ENCODE peak calls at places on chromosomes 6 and 20, in five cellular contexts. One of them, this sample, is unnamed.

GRCh38 chr6:164022632-164023031 is 608.1 kb downstream of the QKI start:
- DNase-seq in A549: no peak
- DNase-seq in SK-N-SH: no peak
- DNase-seq in K562: no peak
- DNase-seq in GM12878: no peak
- DNase-seq in this sample: no peak

GRCh38 chr6:99233219-99233618 is 116.3 kb downstream of the FAXC start:
- DNase-seq in A549: no peak
- DNase-seq in SK-N-SH: no peak
- DNase-seq in K562: no peak
- DNase-seq in GM12878: no peak
- DNase-seq in this sample: no peak

GRCh38 chr6:106084106-106084963 is 1.8 kb upstream of the PRDM1 start:
- DNase-seq in A549: peak; percentile 92
- DNase-seq in SK-N-SH: no peak
- DNase-seq in K562: peak; percentile 70
- DNase-seq in GM12878: peak; percentile 84
- DNase-seq in this sample: peak; percentile 92

GRCh38 chr6:135464634-135465033 is 32.9 kb downstream of the AHI1 start:
- DNase-seq in A549: no peak
- DNase-seq in SK-N-SH: no peak
- DNase-seq in K562: no peak
- DNase-seq in GM12878: no peak
- DNase-seq in this sample: no peak

GRCh38 chr6:12119085-12119588 is 107.0 kb downstream of the HIVEP1 start:
- DNase-seq in A549: peak; percentile 27
- DNase-seq in SK-N-SH: no peak
- DNase-seq in K562: no peak
- DNase-seq in GM12878: peak; percentile 97
- DNase-seq in this sample: no peak

GRCh38 chr6:143299253-143300166 is 151.0 kb downstream of the ADAT2 start:
- DNase-seq in A549: no peak
- DNase-seq in SK-N-SH: no peak
- DNase-seq in K562: no peak
- DNase-seq in GM12878: no peak
- DNase-seq in this sample: no peak

GRCh38 chr6:39530201-39530759 is 194.9 kb downstream of the KIF6 start:
- DNase-seq in A549: no peak
- DNase-seq in SK-N-SH: no peak
- DNase-seq in K562: no peak
- DNase-seq in GM12878: peak; percentile 94
- DNase-seq in this sample: no peak

GRCh38 chr20:53736757-53737403 is 143.2 kb upstream of the ZNF217 start:
- DNase-seq in A549: no peak
- DNase-seq in SK-N-SH: no peak
- DNase-seq in K562: no peak
- DNase-seq in GM12878: peak; percentile 79
- DNase-seq in this sample: peak; percentile 49

GRCh38 chr6:23245559-23245958 is 676.2 kb downstream of the HDGFL1 start:
- DNase-seq in A549: no peak
- DNase-seq in SK-N-SH: peak; percentile 43
- DNase-seq in K562: no peak
- DNase-seq in GM12878: no peak
- DNase-seq in this sample: peak; percentile 38

GRCh38 chr6:86856937-86857563 is 80.3 kb upstream of the HTR1E start:
- DNase-seq in A549: peak; percentile 25
- DNase-seq in SK-N-SH: peak; percentile 4
- DNase-seq in K562: peak; percentile 10
- DNase-seq in GM12878: no peak
- DNase-seq in this sample: peak; percentile 28

GRCh38 chr20:51628533-51629398 is 86.2 kb upstream of the NFATC2 start:
- DNase-seq in A549: no peak
- DNase-seq in SK-N-SH: no peak
- DNase-seq in K562: no peak
- DNase-seq in GM12878: no peak
- DNase-seq in this sample: peak; percentile 86

GRCh38 chr20:7379621-7380220 is 560.5 kb downstream of the HAO1 start:
- DNase-seq in A549: no peak
- DNase-seq in SK-N-SH: no peak
- DNase-seq in K562: no peak
- DNase-seq in GM12878: no peak
- DNase-seq in this sample: no peak

GRCh38 chr6:108268845-108269244 is 8.0 kb upstream of the SNX3 start:
- DNase-seq in A549: no peak
- DNase-seq in SK-N-SH: no peak
- DNase-seq in K562: no peak
- DNase-seq in GM12878: no peak
- DNase-seq in this sample: no peak

GRCh38 chr6:118812972-118813371 is 81.0 kb upstream of the ASF1A start:
- DNase-seq in A549: no peak
- DNase-seq in SK-N-SH: no peak
- DNase-seq in K562: no peak
- DNase-seq in GM12878: no peak
- DNase-seq in this sample: peak; percentile 51
- TF ChIP-seq RCOR1 in A549: no peak
- TF ChIP-seq RCOR1 in SK-N-SH: no peak
- TF ChIP-seq RCOR1 in K562: no peak
- TF ChIP-seq RCOR1 in GM12878: no peak
- TF ChIP-seq RCOR1 in this sample: no peak

GRCh38 chr20:23601715-23602114 is 4.0 kb downstream of the CST9 start:
- DNase-seq in A549: no peak
- DNase-seq in SK-N-SH: no peak
- DNase-seq in K562: no peak
- DNase-seq in GM12878: no peak
- DNase-seq in this sample: no peak

GRCh38 chr20:23602699-23603098 is 3.0 kb downstream of the CST9 start:
- DNase-seq in A549: no peak
- DNase-seq in SK-N-SH: no peak
- DNase-seq in K562: no peak
- DNase-seq in GM12878: no peak
- DNase-seq in this sample: no peak

GRCh38 chr20:23603321-23603720 is 2.4 kb downstream of the CST9 start:
- DNase-seq in A549: no peak
- DNase-seq in SK-N-SH: no peak
- DNase-seq in K562: no peak
- DNase-seq in GM12878: no peak
- DNase-seq in this sample: no peak

GRCh38 chr20:23605867-23606651 is at the start of gene CST9:
- DNase-seq in A549: no peak
- DNase-seq in SK-N-SH: no peak
- DNase-seq in K562: no peak
- DNase-seq in GM12878: no peak
- DNase-seq in this sample: no peak

DNA sequence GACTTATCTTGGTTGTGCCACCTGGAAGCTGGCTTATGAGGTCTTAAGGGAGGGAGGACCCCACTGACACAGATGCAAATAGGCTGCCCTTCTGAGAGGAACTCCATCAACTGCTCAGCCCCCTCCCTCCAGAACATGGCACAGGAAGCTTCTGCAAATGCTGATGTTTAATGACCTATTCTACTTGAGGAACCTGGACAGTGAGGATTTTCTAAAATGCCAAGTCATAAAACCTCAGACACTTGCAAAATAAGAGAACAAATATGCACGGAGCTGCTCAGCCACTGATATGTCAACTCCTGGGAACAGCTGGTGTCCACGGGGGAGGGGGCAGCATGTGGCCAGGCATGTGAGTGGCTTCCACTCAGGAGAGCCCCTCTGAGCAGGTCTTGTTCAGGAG is 3.5 kb downstream of the CST9 start:
- DNase-seq in A549: no peak
- DNase-seq in SK-N-SH: no peak
- DNase-seq in K562: no peak
- DNase-seq in GM12878: no peak
- DNase-seq in this sample: no peak
- TF ChIP-seq RCOR1 in A549: no peak
- TF ChIP-seq RCOR1 in SK-N-SH: no peak
- TF ChIP-seq RCOR1 in K562: no peak
- TF ChIP-seq RCOR1 in GM12878: no peak
- TF ChIP-seq RCOR1 in this sample: no peak

GRCh38 chr6:112957526-112957916 is 610.4 kb downstream of the RFPL4B start:
- DNase-seq in A549: no peak
- DNase-seq in SK-N-SH: no peak
- DNase-seq in K562: peak; percentile 16
- DNase-seq in GM12878: no peak
- DNase-seq in this sample: no peak
- TF ChIP-seq RCOR1 in A549: no peak
- TF ChIP-seq RCOR1 in SK-N-SH: no peak
- TF ChIP-seq RCOR1 in K562: no peak
- TF ChIP-seq RCOR1 in GM12878: no peak
- TF ChIP-seq RCOR1 in this sample: no peak

GRCh38 chr20:13524339-13524738 is 114.4 kb downstream of the TASP1 start:
- DNase-seq in A549: no peak
- DNase-seq in SK-N-SH: no peak
- DNase-seq in K562: no peak
- DNase-seq in GM12878: no peak
- DNase-seq in this sample: no peak
- TF ChIP-seq RCOR1 in A549: no peak
- TF ChIP-seq RCOR1 in SK-N-SH: no peak
- TF ChIP-seq RCOR1 in K562: no peak
- TF ChIP-seq RCOR1 in GM12878: no peak
- TF ChIP-seq RCOR1 in this sample: no peak

GRCh38 chr6:37141291-37142046 is 28.5 kb upstream of the PIM1 start:
- DNase-seq in A549: no peak
- DNase-seq in SK-N-SH: no peak
- DNase-seq in K562: no peak
- DNase-seq in GM12878: no peak
- DNase-seq in this sample: peak; percentile 81
- TF ChIP-seq RCOR1 in A549: no peak
- TF ChIP-seq RCOR1 in SK-N-SH: no peak
- TF ChIP-seq RCOR1 in K562: no peak
- TF ChIP-seq RCOR1 in GM12878: no peak
- TF ChIP-seq RCOR1 in this sample: no peak

GRCh38 chr6:34412643-34413214 is 13.1 kb downstream of the RPS10 start:
- DNase-seq in A549: no peak
- DNase-seq in SK-N-SH: no peak
- DNase-seq in K562: no peak
- DNase-seq in GM12878: no peak
- DNase-seq in this sample: peak; percentile 35

GRCh38 chr6:34418367-34418766 is 7.5 kb downstream of the RPS10 start:
- DNase-seq in A549: no peak
- DNase-seq in SK-N-SH: no peak
- DNase-seq in K562: no peak
- DNase-seq in GM12878: no peak
- DNase-seq in this sample: no peak

GRCh38 chr6:34412054-34412453 is 13.8 kb downstream of the RPS10 start:
- DNase-seq in A549: no peak
- DNase-seq in SK-N-SH: no peak
- DNase-seq in K562: no peak
- DNase-seq in GM12878: no peak
- DNase-seq in this sample: no peak

GRCh38 chr6:34416877-34417371 is 8.9 kb downstream of the RPS10 start:
- DNase-seq in A549: no peak
- DNase-seq in SK-N-SH: no peak
- DNase-seq in K562: no peak
- DNase-seq in GM12878: no peak
- DNase-seq in this sample: no peak

DNA sequence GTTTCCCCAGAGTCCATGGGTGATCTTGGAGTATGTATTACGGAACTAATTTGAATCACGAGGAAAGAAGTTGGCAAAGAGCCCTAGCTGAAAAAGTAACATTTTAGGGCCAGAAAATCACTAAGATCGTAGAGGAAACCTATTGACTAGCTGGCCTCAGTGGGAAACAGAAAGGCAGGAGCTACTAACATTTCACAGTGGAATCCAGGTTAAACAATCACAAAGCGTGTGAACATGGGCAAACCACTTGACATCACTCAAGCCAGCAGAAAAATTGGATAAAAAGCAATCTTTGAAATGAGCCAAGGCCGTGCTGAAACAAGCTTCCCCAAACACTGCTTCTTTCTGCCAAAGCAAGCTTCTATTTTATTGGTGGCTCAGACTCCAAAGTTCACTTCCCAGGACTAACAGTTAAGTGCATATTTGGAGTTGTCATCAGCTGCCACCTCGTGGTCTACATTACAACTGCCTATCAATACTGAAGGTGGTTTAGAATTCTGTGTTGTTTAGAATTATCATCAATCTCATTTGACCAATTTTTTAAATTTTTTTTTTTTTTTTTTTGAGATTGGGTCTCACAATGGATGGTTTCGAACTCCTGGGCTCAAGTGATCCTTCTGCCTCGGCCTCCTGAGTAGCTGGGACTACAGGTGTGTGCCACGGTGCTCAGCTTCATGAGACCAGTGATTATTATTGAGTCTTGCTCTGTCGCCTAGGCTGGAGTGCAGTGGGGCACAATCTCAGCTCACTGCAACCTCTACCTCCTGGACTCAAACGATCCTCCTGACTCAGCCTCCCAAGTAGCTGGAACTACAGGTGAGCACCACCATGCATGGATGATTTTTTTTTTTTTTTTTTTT is 10.6 kb downstream of the RPS10 start:
- DNase-seq in A549: peak; percentile 76
- DNase-seq in SK-N-SH: peak; percentile 47
- DNase-seq in K562: peak; percentile 68
- DNase-seq in GM12878: no peak
- DNase-seq in this sample: peak; percentile 65
- TF ChIP-seq RCOR1 in A549: no peak
- TF ChIP-seq RCOR1 in SK-N-SH: no peak
- TF ChIP-seq RCOR1 in K562: no peak
- TF ChIP-seq RCOR1 in GM12878: no peak
- TF ChIP-seq RCOR1 in this sample: no peak

GRCh38 chr6:137025786-137026730 is 18.7 kb downstream of the IL20RA start:
- DNase-seq in A549: no peak
- DNase-seq in SK-N-SH: no peak
- DNase-seq in K562: no peak
- DNase-seq in GM12878: peak; percentile 56
- DNase-seq in this sample: no peak
- TF ChIP-seq RCOR1 in A549: no peak
- TF ChIP-seq RCOR1 in SK-N-SH: no peak
- TF ChIP-seq RCOR1 in K562: no peak
- TF ChIP-seq RCOR1 in GM12878: no peak
- TF ChIP-seq RCOR1 in this sample: no peak

This sample was measured in IMR-90.